ENCODE peak calls at places on chromosome 4, in ten cellular contexts. D is neural crest cell; R is AG09319; Q is GM12865; B is NCI-H2029; V is breast epithelium; G is activated CD4-positive, alpha-beta T cell treated with anti-CD3 and anti-CD28 coated beads, Interleukin-2, amount 50 U/mL, for 1 hour; L is head of caudate nucleus; I is fibroblast of the conjunctiva; J is HCEC 1CT. Z is an unnamed sample.

GRCh38 chr4:134510544-134510943 is 309.0 kb upstream of the PABPC4L start:
- DNase-seq in D (no peak), R (no peak), Q (no peak), B (no peak), V (no peak), G (no peak), L (no peak), I (no peak), J (no peak), Z (no peak)

GRCh38 chr4:124202106-124202505 is 510.4 kb downstream of the ANKRD50 start:
- DNase-seq in D (no peak), R (no peak), Q (no peak), B (no peak), V (no peak), G (no peak), L (no peak), I (peak; percentile 46), J (peak; percentile 19), Z (no peak)

GRCh38 chr4:56976878-56977320 is 507 bp downstream of the NOA1 start:
- DNase-seq in D (peak; percentile 41), R (no peak), Q (peak; percentile 57), B (peak; percentile 46), V (peak; percentile 58), G (peak; percentile 59), L (peak; percentile 40), I (no peak), J (no peak), Z (peak; percentile 73)

GRCh38 chr4:4794421-4794820 is 65.0 kb upstream of the MSX1 start:
- DNase-seq in D (no peak), R (no peak), Q (no peak), B (no peak), V (no peak), G (no peak), L (no peak), I (no peak), J (no peak), Z (no peak)

GRCh38 chr4:159946983-159947645 is 844.2 kb downstream of the RAPGEF2 start:
- DNase-seq in D (no peak), R (no peak), Q (peak; percentile 68), B (peak; percentile 0), V (no peak), G (no peak), L (no peak), I (peak; percentile 36), J (peak; percentile 18), Z (peak; percentile 48)

GRCh38 chr4:8836664-8837171 is 34.9 kb downstream of the HMX1 start:
- DNase-seq in D (no peak), R (no peak), Q (no peak), B (no peak), V (peak; percentile 37), G (no peak), L (peak; percentile 3), I (no peak), J (no peak), Z (no peak)

GRCh38 chr4:101356928-101357327 is 9.6 kb upstream of the PPP3CA start:
- DNase-seq in D (no peak), R (peak; percentile 84), Q (no peak), B (no peak), V (no peak), G (no peak), L (no peak), I (peak; percentile 83), J (peak; percentile 82), Z (no peak)

GRCh38 chr4:125003840-125004239 is 291.3 kb upstream of the ANKRD50 start:
- DNase-seq in D (no peak), R (no peak), Q (no peak), B (no peak), V (no peak), G (no peak), L (no peak), I (no peak), J (no peak), Z (no peak)

GRCh38 chr4:12500409-12500808 is 983.7 kb downstream of the RAB28 start:
- DNase-seq in D (no peak), R (no peak), Q (no peak), B (no peak), V (no peak), G (no peak), L (no peak), I (no peak), J (no peak), Z (no peak)

GRCh38 chr4:2745981-2746806 is 9.9 kb downstream of the TNIP2 start:
- DNase-seq in D (no peak), R (no peak), Q (peak; percentile 98), B (no peak), V (no peak), G (peak; percentile 74), L (no peak), I (no peak), J (peak; percentile 12), Z (no peak)

GRCh38 chr4:179719766-179720470 is 2277.7 kb upstream of the AGA start:
- DNase-seq in D (no peak), R (no peak), Q (peak; percentile 53), B (no peak), V (no peak), G (no peak), L (no peak), I (no peak), J (no peak), Z (no peak)